ENCODE peak calls at places on chromosomes 12 and 14, in seven cellular contexts. P, V, T, Q, I, Y and J are unnamed samples. For H3K4me1, the result is how much of the 10 kb centered on the place peaks cover.

GRCh38 chr12:886206-886605 is 63.3 kb downstream of the RAD52 start:
- DNase-seq in Y (no peak), I (no peak), Q (no peak), V (no peak), T (no peak), P (no peak), J (no peak)

GRCh38 chr12:116443706-116444589 is 115.2 kb upstream of the MAP1LC3B2 start:
- DNase-seq in Q (no peak), I (peak), V (no peak), T (no peak), P (no peak), Y (no peak), J (no peak)

GRCh38 chr12:120260607-120261006 is 4.9 kb downstream of the PXN start:
- DNase-seq in Y (no peak), V (no peak), P (no peak), I (no peak), Q (no peak), T (no peak), J (no peak)

GRCh38 chr14:101774006-101774755 is 12.7 kb downstream of the PPP2R5C start:
- DNase-seq in Q (no peak), V (no peak), T (no peak), I (no peak), Y (no peak), P (no peak), J (no peak)

GRCh38 chr12:77841467-77842054 is 10.9 kb downstream of the NAV3 start:
- DNase-seq in T (no peak), I (no peak), P (peak), Q (no peak), Y (no peak), V (no peak), J (no peak)

GRCh38 chr14:52377940-52378339 is 63.8 kb downstream of the PTGER2 start:
- DNase-seq in Y (no peak), V (no peak), I (no peak), Q (no peak), T (no peak), P (no peak), J (no peak)

GRCh38 chr12:11970155-11970520 is 100.6 kb upstream of the BCL2L14 start:
- DNase-seq in I (no peak), T (no peak), Q (no peak), Y (no peak), V (no peak), P (no peak), J (no peak)

GRCh38 chr12:47397664-47398281 is 308.1 kb downstream of the RPAP3 start:
- DNase-seq in I (no peak), Y (no peak), V (peak), P (peak), Q (no peak), T (peak), J (no peak)

GRCh38 chr14:69464829-69465228 is 19.7 kb upstream of the PLEKHD1 start:
- DNase-seq in T (peak), Y (no peak), P (no peak), Q (no peak), I (no peak), V (peak), J (no peak)

GRCh38 chr12:100450726-100451125 is 22.9 kb upstream of the NR1H4 start:
- DNase-seq in Y (no peak), Q (no peak), V (no peak), T (peak), I (no peak), P (no peak), J (no peak)

GRCh38 chr12:6584293-6584692 is 16.2 kb upstream of the NOP2 start:
- DNase-seq in V (no peak), Q (no peak), I (no peak), T (no peak), P (no peak), Y (no peak), J (no peak)

GRCh38 chr12:105748806-105749600 is 389.8 kb downstream of the NUAK1 start:
- DNase-seq in T (peak), V (peak), P (no peak), Y (no peak), I (no peak), Q (no peak), J (no peak)

GRCh38 chr12:4714879-4715278 is 5.3 kb upstream of the GALNT8 start:
- DNase-seq in V (no peak), T (no peak), I (no peak), Q (no peak), P (no peak), Y (no peak), J (no peak)

GRCh38 chr14:63192085-63192484 is 12.2 kb upstream of the RHOJ start:
- DNase-seq in P (no peak), Q (no peak), T (peak), V (peak), I (no peak), Y (no peak), J (no peak)

GRCh38 chr14:21525995-21526671 is at the start of gene SALL2:
- DNase-seq in T (peak), P (peak), I (peak), Q (peak), Y (peak), V (peak), J (peak)

GRCh38 chr12:81259360-81259759 is 181.5 kb downstream of the ACSS3 start:
- DNase-seq in Y (no peak), I (no peak), P (no peak), Q (no peak), V (no peak), T (no peak), J (no peak)

GRCh38 chr14:55891692-55892091 is 226.5 kb upstream of the PELI2 start:
- DNase-seq in V (no peak), Q (no peak), T (no peak), Y (no peak), P (no peak), I (no peak), J (no peak)

GRCh38 chr14:76829650-76830421 is 3.6 kb downstream of the LRRC74A start:
- DNase-seq in Y (no peak), Q (peak), V (no peak), T (no peak), P (no peak), I (no peak), J (no peak)

GRCh38 chr12:5348491-5348890 is 83.4 kb upstream of the NTF3 start:
- DNase-seq in Q (no peak), P (no peak), T (no peak), Y (no peak), V (no peak), I (no peak), J (no peak)

DNA sequence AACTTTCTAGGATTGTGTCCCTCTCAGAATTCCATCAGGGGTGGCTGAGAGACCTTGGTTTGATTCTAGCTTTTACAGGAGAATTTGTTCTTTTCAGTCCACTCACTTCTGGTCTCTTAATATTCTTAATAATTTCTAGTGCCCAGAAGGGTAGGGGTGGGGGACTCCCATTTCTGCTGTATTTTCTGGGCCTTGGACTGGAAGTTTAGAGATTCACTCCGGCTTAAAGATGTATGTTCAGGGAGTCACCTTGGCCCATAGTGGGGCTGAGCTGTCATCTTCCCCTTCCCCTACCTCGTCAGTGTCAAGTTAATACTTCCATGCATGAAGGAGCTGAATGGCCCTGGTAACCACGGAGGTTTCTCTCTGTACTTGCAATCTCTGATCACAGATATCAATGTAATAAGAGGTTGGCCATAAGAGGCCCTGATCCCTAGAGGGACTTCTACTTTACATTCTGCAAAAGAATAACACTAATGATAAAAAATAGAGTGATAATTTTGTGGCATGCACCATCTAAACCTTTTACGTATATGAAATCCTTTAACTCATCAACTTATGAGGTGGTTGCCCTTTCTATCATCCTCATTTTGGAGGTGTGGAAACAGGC is 6.7 kb downstream of the KRT81 start:
- DNase-seq in Q (no peak), V (no peak), I (no peak), P (no peak), Y (no peak), T (no peak), J (no peak)
- H3K4me1 ChIP-seq in Q (under half), V (under half), I (under half), P (under half), Y (under half), T (under half), J (under half)

GRCh38 chr12:43883748-43884147 is 47.9 kb downstream of the TMEM117 start:
- DNase-seq in I (no peak), V (no peak), P (no peak), Q (no peak), T (peak), Y (no peak), J (no peak)
- TF ChIP-seq CTCF in I (no peak), V (no peak), P (no peak), Q (no peak), T (no peak), Y (no peak), J (no peak)

DNA sequence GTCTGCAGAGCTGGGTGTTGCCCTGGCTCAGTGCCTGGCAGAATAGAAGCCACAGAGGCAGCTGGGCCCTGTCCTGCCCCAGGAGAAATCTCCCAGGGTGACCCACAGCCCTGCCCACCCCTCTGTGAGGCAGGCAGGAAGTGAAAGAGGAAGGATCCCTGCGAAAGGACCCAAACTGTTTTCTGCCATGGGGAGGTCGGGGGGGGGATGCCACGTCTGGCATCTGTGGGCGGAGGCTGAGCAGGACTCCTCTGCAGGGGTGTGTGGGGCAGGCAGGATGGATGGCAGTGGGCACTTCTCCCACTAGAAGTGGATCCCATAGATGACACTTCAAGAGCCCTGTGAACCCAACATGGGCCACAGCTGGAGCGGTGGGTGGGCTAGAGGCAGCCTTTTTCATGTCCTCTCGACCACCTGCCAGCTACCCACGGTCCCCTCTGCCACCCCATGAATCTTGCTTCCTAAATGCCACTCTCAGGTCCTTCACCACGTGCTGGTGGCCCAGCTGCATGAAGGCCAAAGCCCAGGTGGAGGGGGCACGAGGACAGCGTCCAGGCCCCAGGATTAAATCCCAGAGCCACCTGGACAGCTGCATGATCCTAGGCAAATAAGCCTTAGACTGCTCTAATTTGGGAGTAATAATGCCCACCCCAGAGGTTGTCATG is 3.6 kb downstream of the PAPLN start:
- DNase-seq in I (no peak), Y (no peak), T (no peak), Q (no peak), P (no peak), V (no peak), J (peak)
- H3K4me1 ChIP-seq in I (half or more), Y (half or more), T (under half), Q (half or more), P (under half), V (under half), J (half or more)

GRCh38 chr12:54216580-54217308 is 28.0 kb upstream of the SMUG1 start:
- DNase-seq in T (peak), Q (no peak), P (peak), I (peak), V (peak), Y (peak), J (peak)

GRCh38 chr12:54214553-54215374 is 26.0 kb upstream of the SMUG1 start:
- DNase-seq in I (peak), P (peak), T (peak), V (peak), Q (peak), Y (peak), J (peak)

GRCh38 chr12:54217774-54218221 is 29.0 kb upstream of the SMUG1 start:
- DNase-seq in V (no peak), Q (no peak), P (peak), Y (peak), T (no peak), I (peak), J (peak)

GRCh38 chr12:54215990-54216579 is 27.3 kb upstream of the SMUG1 start:
- DNase-seq in Y (no peak), P (no peak), T (no peak), Q (no peak), V (no peak), I (peak), J (no peak)

GRCh38 chr12:54217309-54217661 is 28.5 kb upstream of the SMUG1 start:
- DNase-seq in V (no peak), I (no peak), P (no peak), Y (no peak), T (no peak), Q (no peak), J (no peak)
- TF ChIP-seq CTCF in V (no peak), I (peak), P (no peak), Y (no peak), T (no peak), Q (no peak), J (no peak)

DNA sequence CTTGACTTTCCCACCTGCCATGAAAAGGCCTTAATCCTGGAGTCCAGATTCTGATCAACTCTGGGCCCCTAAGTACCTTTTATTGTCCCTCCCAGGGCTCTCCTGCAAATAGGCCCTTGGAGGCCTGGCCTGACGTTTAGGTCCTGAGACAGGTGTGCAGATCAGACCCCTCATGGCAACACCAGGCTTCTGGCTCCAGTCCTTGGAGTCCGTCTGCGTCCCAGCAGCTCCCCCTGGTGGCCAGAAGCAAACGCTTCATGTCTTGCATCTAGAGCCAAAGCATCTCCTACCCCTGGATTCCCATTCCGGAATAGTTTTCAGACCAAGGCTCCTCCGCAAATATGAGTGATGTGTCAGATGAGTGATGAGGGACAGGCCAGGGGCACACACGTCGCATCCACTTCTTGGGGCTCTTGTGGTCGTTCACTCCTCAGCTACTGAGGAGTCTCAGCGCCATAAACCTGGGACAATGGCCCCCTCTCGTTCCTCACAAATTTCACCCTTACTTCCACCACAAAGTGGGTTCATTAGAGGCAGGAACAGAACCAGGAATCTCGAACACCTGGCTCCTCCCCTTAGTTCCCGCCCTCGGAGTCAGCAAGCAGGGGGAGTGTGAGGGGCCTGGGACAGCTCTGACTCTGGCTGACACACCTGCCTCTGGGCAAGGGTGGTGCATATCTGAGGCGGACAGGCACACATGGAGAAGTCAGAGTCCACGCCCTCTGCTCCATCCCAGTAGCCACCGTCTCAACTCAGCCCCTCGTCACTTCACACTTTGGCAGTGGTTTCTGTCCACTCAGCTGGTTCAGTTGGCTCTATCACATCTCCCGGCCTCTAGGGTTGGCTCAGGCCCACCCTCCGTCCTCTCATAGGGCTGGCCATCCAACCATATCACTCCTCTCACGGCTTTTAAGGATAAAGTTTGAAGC is 77.9 kb upstream of the PWP1 start:
- DNase-seq in Y (peak), P (peak), T (peak), V (peak), Q (peak), I (peak), J (peak)
- H3K4me1 ChIP-seq in Y (under half), P (under half), T (under half), V (under half), Q (under half), I (under half), J (under half)

DNA sequence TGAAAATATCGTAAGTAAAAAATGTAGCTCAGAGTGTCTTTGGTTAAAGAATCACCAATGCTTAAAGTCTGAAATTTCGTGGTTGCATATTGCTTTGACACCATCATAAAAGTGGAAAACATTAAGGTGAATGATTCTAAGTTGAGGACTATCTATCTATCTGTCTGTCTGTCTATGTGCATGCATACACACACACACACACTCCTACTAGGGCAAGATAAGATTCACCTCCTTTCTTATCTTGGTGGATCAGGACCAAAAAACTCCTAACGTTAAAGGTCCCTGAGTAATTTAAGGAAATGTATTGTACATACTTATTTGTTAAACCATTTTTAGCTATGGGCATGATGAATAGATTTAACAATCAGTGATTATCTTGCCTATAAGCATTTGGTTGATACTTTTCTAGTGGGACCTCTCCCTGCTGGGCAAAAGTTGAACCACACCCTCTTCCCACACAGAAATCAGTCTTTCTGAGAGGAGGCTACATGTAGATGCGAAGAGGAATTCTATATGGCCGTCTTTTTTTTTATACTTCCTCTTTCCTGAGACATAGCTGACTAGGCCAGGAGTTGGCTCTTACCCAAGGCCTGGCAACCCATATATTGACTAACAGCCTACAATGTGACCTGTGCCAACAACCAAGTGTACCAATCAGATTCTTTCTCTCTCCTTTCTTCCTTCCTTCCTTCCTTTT is 19.3 kb upstream of the LLPH start:
- DNase-seq in Y (no peak), Q (no peak), V (no peak), I (no peak), P (peak), T (no peak), J (peak)
- TF ChIP-seq CTCF in Y (no peak), Q (no peak), V (no peak), I (peak), P (peak), T (no peak), J (peak)

GRCh38 chr12:26275313-26276257 is 80.2 kb downstream of the SSPN start:
- DNase-seq in T (peak), V (no peak), I (no peak), Y (no peak), Q (no peak), P (no peak), J (no peak)
- H3K4me1 ChIP-seq in T (under half), V (under half), I (under half), Y (under half), Q (under half), P (under half), J (under half)

GRCh38 chr12:89038831-89039509 is 313.3 kb downstream of the DUSP6 start:
- DNase-seq in I (no peak), V (no peak), Q (no peak), P (no peak), Y (no peak), T (no peak), J (no peak)

DNA sequence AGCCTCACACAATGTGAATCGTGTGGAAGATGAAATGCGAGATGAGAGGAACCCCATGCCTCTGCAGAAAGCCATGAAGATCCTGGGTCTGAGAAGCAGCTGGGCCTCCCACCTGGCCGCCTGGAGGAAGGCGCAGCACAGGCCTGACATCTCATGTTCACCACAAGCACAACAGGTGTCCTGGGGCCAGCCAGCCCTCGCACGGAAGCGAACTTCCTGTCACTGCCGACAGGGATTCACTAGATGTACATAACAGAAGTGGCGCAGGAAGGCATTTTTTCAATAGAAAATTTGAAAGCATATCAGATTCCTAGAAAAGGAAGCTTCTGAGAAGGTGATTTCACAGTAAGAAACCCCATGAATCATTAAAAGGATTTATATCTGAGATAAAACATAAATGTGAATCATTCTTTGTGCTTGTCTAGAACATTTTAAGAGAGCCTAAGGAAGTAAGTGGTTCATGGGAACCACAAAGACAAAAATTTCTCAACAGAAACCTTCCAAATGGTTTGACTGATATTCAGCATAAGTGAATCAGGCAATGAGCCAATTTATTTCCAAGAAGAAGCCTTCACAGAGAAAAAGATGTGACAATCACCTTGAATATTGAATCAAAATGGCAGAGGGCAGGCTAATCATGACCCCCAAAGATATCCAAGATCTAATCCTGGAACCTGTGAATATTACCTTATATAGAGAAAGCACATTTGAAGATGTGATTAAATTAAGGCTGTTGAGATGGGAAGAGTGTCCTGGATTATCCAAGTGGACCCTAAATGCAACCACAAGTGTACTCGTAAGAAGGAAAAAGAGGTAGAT is 311.9 kb downstream of the DUSP6 start:
- DNase-seq in I (no peak), P (peak), T (peak), V (peak), Y (no peak), Q (no peak), J (peak)
- TF ChIP-seq CTCF in I (no peak), P (peak), T (no peak), V (no peak), Y (no peak), Q (no peak), J (no peak)